ENCODE peak calls at places on chromosomes 7 and 10, in six cellular contexts. X, L, E, B, W and S are unnamed samples.

GRCh38 chr10:23370106-23370505 is 25.5 kb upstream of the C10orf67 start:
- DNase-seq in X (no peak), L (no peak), E (no peak), B (no peak), W (no peak), S (no peak)

GRCh38 chr10:130662775-130663174 is 526.6 kb downstream of the GLRX3 start:
- DNase-seq in X (no peak), L (no peak), E (no peak), B (no peak), W (no peak), S (no peak)

GRCh38 chr7:4725014-4725951 is 43.2 kb downstream of the FOXK1 start:
- DNase-seq in X (peak), L (no peak), E (peak), B (peak), W (peak), S (no peak)

GRCh38 chr10:77773631-77774426 is 136.2 kb upstream of the KCNMA1 start:
- DNase-seq in X (no peak), L (no peak), E (no peak), B (no peak), W (no peak), S (no peak)

GRCh38 chr10:91708174-91708861 is 75.4 kb upstream of the PPP1R3C start:
- DNase-seq in X (no peak), L (no peak), E (no peak), B (no peak), W (no peak), S (no peak)

GRCh38 chr7:36272567-36273269 is 116.9 kb upstream of the ANLN start:
- DNase-seq in X (peak), L (no peak), E (no peak), B (no peak), W (no peak), S (no peak)

GRCh38 chr10:122469848-122470247 is 8.5 kb downstream of the HTRA1 start:
- DNase-seq in X (no peak), L (no peak), E (no peak), B (no peak), W (no peak), S (no peak)

GRCh38 chr7:131011976-131012375 is 278.0 kb upstream of the KLF14 start:
- DNase-seq in X (peak), L (no peak), E (peak), B (peak), W (no peak), S (no peak)

GRCh38 chr7:93092757-93093370 is 24.9 kb downstream of the SAMD9 start:
- DNase-seq in X (peak), L (no peak), E (peak), B (peak), W (no peak), S (no peak)

GRCh38 chr7:29113384-29114102 is 32.8 kb downstream of the CPVL start:
- DNase-seq in X (peak), L (no peak), E (peak), B (peak), W (no peak), S (no peak)

GRCh38 chr7:2931034-2931415 is 86.9 kb upstream of the GNA12 start:
- DNase-seq in X (no peak), L (no peak), E (no peak), B (no peak), W (no peak), S (no peak)

GRCh38 chr7:84949067-84949466 is 237.8 kb downstream of the SEMA3D start:
- DNase-seq in X (peak), L (no peak), E (no peak), B (peak), W (no peak), S (no peak)

GRCh38 chr7:35652124-35652523 is 42.8 kb downstream of the HERPUD2 start:
- DNase-seq in X (no peak), L (no peak), E (no peak), B (no peak), W (no peak), S (no peak)

GRCh38 chr10:121448768-121449456 is 149.3 kb downstream of the FGFR2 start:
- DNase-seq in X (no peak), L (no peak), E (no peak), B (no peak), W (no peak), S (no peak)

GRCh38 chr7:108146070-108146842 is 16.1 kb upstream of the LAMB4 start:
- DNase-seq in X (peak), L (no peak), E (peak), B (peak), W (peak), S (no peak)

GRCh38 chr7:7944619-7945282 is 23.8 kb upstream of the GLCCI1 start:
- DNase-seq in X (no peak), L (no peak), E (no peak), B (no peak), W (peak), S (no peak)

GRCh38 chr10:127227027-127227426 is 30.6 kb upstream of the INSYN2A start:
- DNase-seq in X (no peak), L (no peak), E (no peak), B (no peak), W (no peak), S (no peak)

GRCh38 chr10:48527691-48528212 is 77.1 kb downstream of the ARHGAP22 start:
- DNase-seq in X (no peak), L (no peak), E (no peak), B (no peak), W (no peak), S (no peak)

GRCh38 chr7:102991540-102992214 is 78.9 kb downstream of the LRRC17 start:
- DNase-seq in X (peak), L (no peak), E (peak), B (peak), W (no peak), S (no peak)

GRCh38 chr7:66859794-66860645 is 61.0 kb upstream of the TMEM248 start:
- DNase-seq in X (peak), L (no peak), E (no peak), B (no peak), W (peak), S (no peak)

GRCh38 chr10:90313548-90314325 is 544.1 kb downstream of the HTR7 start:
- DNase-seq in X (peak), L (no peak), E (no peak), B (no peak), W (no peak), S (no peak)

GRCh38 chr10:78009662-78010061 is 19.7 kb downstream of the POLR3A start:
- DNase-seq in X (no peak), L (no peak), E (no peak), B (no peak), W (no peak), S (no peak)

GRCh38 chr7:128954830-128955797 is 17.4 kb downstream of the IRF5 start:
- DNase-seq in X (peak), L (no peak), E (no peak), B (peak), W (no peak), S (no peak)

GRCh38 chr10:932589-932988 is 1.1 kb upstream of the LARP4B start:
- DNase-seq in X (no peak), L (no peak), E (no peak), B (no peak), W (no peak), S (no peak)

GRCh38 chr7:95469187-95469586 is 16.6 kb upstream of the ASB4 start:
- DNase-seq in X (no peak), L (no peak), E (no peak), B (no peak), W (no peak), S (no peak)

GRCh38 chr10:71068811-71069411 is 143.5 kb upstream of the UNC5B start:
- DNase-seq in X (peak), L (no peak), E (peak), B (peak), W (no peak), S (no peak)

GRCh38 chr10:34313353-34313752 is 501.7 kb downstream of the PARD3 start:
- DNase-seq in X (peak), L (no peak), E (no peak), B (no peak), W (no peak), S (no peak)